ENCODE peak calls at places on chromosomes 16 and 17, in seven cellular contexts. O is endothelial cell of umbilical vein, G is tibial artery, K is AG09309, Y is GM20000, Q is pancreas, W is BJ. H is an unnamed sample.

GRCh38 chr17:28093999-28094716 is 51.7 kb downstream of the NLK start:
- DNase-seq in O (no peak), G (no peak), K (no peak), Y (no peak), Q (no peak), W (no peak), H (no peak)

GRCh38 chr16:54928016-54928356 is 2.7 kb upstream of the IRX5 start:
- DNase-seq in O (peak), G (no peak), K (no peak), Y (no peak), Q (no peak), W (no peak), H (no peak)

GRCh38 chr17:4808378-4808767 is 1.4 kb downstream of the PLD2 start:
- DNase-seq in O (no peak), G (peak), K (no peak), Y (no peak), Q (peak), W (no peak), H (peak)

GRCh38 chr17:30304778-30305177 is 13.0 kb upstream of the BLMH start:
- DNase-seq in O (no peak), G (no peak), K (no peak), Y (no peak), Q (no peak), W (no peak), H (peak)

GRCh38 chr17:78144146-78144719 is 2.0 kb upstream of the C17orf99 start:
- DNase-seq in O (peak), G (peak), K (peak), Y (no peak), Q (peak), W (no peak), H (peak)

GRCh38 chr17:488993-489757 is 136.6 kb upstream of the RPH3AL start:
- DNase-seq in O (peak), G (no peak), K (no peak), Y (peak), Q (no peak), W (no peak), H (no peak)

GRCh38 chr16:30660424-30661251 is 2.4 kb downstream of the FBRS start:
- DNase-seq in O (peak), G (no peak), K (no peak), Y (peak), Q (no peak), W (no peak), H (no peak)

GRCh38 chr16:75011634-75012307 is 12.9 kb downstream of the ZNRF1 start:
- DNase-seq in O (peak), G (no peak), K (peak), Y (peak), Q (no peak), W (peak), H (peak)

GRCh38 chr16:46573008-46573833 is 48.0 kb downstream of the SHCBP1 start:
- DNase-seq in O (no peak), G (no peak), K (no peak), Y (peak), Q (no peak), W (peak), H (peak)

GRCh38 chr16:77723108-77723514 is 797 bp downstream of the NUDT7 start:
- DNase-seq in O (peak), G (peak), K (peak), Y (peak), Q (no peak), W (no peak), H (peak)

GRCh38 chr17:11807606-11808005 is 189.7 kb downstream of the ZNF18 start:
- DNase-seq in O (no peak), G (no peak), K (no peak), Y (no peak), Q (no peak), W (no peak), H (no peak)

GRCh38 chr17:69609495-69610315 is 195.2 kb downstream of the MAP2K6 start:
- DNase-seq in O (peak), G (no peak), K (peak), Y (no peak), Q (no peak), W (no peak), H (peak)
- TF ChIP-seq CTCF in O (peak), G (peak), K (peak), Y (peak), Q (peak), W (peak), H (peak)

GRCh38 chr16:14309906-14310305 is 238.8 kb downstream of the MRTFB start:
- DNase-seq in O (no peak), G (no peak), K (no peak), Y (no peak), Q (no peak), W (no peak), H (peak)

GRCh38 chr16:14310519-14310991 is 239.4 kb downstream of the MRTFB start:
- DNase-seq in O (no peak), G (no peak), K (no peak), Y (peak), Q (no peak), W (no peak), H (peak)

GRCh38 chr16:14308357-14308723 is 237.2 kb downstream of the MRTFB start:
- DNase-seq in O (no peak), G (no peak), K (no peak), Y (no peak), Q (no peak), W (no peak), H (no peak)

GRCh38 chr16:14307623-14308356 is 236.7 kb downstream of the MRTFB start:
- DNase-seq in O (no peak), G (peak), K (no peak), Y (no peak), Q (peak), W (no peak), H (peak)

DNA sequence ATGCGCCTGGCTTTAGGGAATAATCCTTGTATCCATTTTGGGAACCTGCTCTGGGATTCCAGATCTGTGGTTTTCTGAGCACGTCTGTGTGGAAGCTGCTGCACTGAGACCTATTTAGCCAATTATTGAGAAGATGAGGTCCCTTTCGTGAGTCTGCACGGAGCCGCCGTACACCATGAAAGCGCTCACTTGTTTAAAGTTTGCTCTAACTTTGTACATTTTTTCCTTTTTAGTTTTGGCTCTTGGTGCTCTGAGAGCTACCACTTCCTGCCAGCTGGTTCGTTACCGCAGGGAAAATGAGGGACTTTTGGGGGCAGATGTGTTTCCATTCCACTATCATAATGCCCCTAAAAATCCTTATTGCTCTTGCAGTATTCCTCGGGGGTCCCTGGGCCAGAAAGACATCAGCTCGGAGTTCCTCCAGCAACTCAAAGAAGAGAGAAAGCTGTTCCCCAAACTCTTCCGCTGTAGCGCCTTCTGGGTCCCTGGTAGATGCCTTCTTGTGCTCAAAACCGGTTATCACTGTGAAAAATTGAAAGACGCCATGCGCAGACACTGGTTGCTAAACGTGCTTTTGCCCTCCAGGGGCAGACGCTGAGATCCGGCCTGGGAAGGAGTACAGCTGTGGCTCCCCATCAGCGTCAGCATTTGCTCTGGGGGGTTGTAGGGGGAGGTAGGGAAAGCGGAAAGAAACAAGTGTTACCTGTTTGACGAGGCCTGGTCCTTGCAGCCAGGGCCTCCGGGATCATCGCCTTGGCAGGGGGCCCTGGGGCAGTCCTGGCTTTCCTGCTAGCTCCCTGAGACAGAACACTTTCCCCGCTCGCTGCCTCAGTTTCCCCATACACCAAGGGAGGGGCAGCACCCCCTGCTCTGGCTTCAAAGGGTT is 238.1 kb downstream of the MRTFB start:
- DNase-seq in O (no peak), G (no peak), K (no peak), Y (peak), Q (peak), W (no peak), H (no peak)
- TF ChIP-seq CTCF in O (no peak), G (no peak), K (peak), Y (no peak), Q (no peak), W (peak), H (no peak)

GRCh38 chr16:88634994-88635670 is 3.2 kb upstream of the IL17C start:
- DNase-seq in O (no peak), G (no peak), K (no peak), Y (no peak), Q (no peak), W (no peak), H (no peak)
- TF ChIP-seq CTCF in O (no peak), G (no peak), K (no peak), Y (no peak), Q (no peak), W (no peak), H (no peak)

GRCh38 chr16:64137976-64138375 is 983.9 kb downstream of the CDH11 start:
- DNase-seq in O (no peak), G (no peak), K (no peak), Y (no peak), Q (no peak), W (no peak), H (no peak)
- TF ChIP-seq CTCF in O (no peak), G (no peak), K (no peak), Y (no peak), Q (no peak), W (no peak), H (no peak)

GRCh38 chr16:73274140-73274539 is 226.2 kb upstream of the ZFHX3 start:
- DNase-seq in O (no peak), G (no peak), K (no peak), Y (no peak), Q (no peak), W (no peak), H (no peak)
- TF ChIP-seq CTCF in O (no peak), G (no peak), K (no peak), Y (no peak), Q (no peak), W (no peak), H (no peak)

GRCh38 chr17:9839433-9839832 is 13.7 kb downstream of the GLP2R start:
- DNase-seq in O (no peak), G (no peak), K (no peak), Y (no peak), Q (no peak), W (no peak), H (peak)

GRCh38 chr17:9845306-9845705 is 19.6 kb downstream of the GLP2R start:
- DNase-seq in O (no peak), G (no peak), K (no peak), Y (no peak), Q (no peak), W (no peak), H (no peak)

GRCh38 chr17:9844153-9844552 is 18.4 kb downstream of the GLP2R start:
- DNase-seq in O (no peak), G (no peak), K (no peak), Y (no peak), Q (no peak), W (no peak), H (no peak)

GRCh38 chr17:9843152-9844010 is 17.7 kb downstream of the GLP2R start:
- DNase-seq in O (no peak), G (no peak), K (no peak), Y (no peak), Q (no peak), W (no peak), H (no peak)

DNA sequence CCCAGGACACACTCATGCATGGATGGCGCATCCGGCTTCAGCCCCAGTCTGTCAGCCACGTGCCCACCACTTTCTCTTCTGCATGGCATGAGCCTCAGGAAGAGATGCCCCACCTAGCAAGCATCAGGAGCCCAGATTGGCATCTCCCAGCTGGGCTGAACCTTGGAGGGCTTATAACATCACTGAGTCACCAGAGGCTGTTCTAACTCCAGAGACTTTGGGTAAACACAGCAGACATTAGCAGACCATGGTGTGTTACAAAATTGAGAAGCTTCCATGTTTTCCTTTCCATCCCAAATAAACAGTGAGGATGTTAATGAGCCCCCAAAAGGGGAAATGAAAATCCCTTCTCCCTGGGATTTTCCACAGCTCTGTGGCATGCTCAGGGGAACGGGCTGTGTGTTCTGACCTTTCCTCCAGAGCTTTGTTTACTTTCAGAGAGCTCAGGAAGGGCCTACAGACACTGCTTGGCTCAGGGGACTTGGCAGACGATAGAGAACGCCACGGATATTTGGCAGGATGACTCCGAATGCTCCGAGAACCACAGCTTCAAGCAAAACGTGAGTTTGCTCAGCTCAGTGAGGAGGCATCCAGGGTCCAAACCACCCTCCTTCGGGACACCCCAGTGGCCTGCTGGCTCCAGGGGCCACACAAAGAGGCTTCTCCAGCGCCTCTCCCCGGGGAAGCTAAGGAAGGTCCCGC is 16.5 kb downstream of the GLP2R start:
- DNase-seq in O (no peak), G (peak), K (no peak), Y (no peak), Q (no peak), W (peak), H (peak)
- TF ChIP-seq CTCF in O (no peak), G (no peak), K (no peak), Y (no peak), Q (no peak), W (no peak), H (no peak)

DNA sequence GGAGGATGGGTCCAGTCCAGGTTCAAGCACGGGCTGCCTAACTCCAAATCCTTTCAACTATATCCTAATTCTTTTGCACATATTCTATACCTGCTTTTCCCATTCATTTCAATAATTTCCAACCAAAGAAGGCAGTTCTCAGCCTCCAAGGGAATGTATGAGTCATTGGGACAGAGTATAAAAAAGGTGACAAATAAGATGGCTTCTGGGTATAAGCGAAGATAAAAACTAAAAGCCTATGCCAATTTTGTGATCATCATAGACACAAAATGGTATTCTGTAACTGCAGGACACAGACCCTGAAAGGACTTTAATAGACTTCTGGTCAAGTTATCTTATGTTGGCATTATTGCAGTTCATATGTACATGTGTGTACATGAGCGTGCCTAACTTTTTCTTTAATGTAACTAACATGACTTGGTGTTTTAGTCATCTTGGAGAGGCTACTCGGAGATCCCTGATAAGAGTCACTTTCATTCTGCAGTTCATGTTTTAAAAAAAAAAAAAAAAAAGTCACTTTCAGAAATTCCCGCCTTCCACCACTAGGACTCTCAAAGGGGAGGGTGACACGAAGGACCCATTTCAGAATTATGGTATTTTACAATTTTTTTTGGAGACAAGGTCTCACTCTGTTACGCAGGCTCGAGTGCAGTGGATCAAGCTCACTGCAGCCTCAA is 17.3 kb downstream of the COG1 start:
- DNase-seq in O (no peak), G (no peak), K (no peak), Y (no peak), Q (no peak), W (no peak), H (no peak)
- TF ChIP-seq CTCF in O (peak), G (peak), K (peak), Y (no peak), Q (no peak), W (peak), H (peak)

GRCh38 chr16:67407176-67407787 is 9.0 kb downstream of the ZDHHC1 start:
- DNase-seq in O (no peak), G (no peak), K (no peak), Y (no peak), Q (peak), W (no peak), H (peak)

GRCh38 chr16:67406111-67406593 is 10.1 kb downstream of the ZDHHC1 start:
- DNase-seq in O (peak), G (no peak), K (no peak), Y (no peak), Q (no peak), W (no peak), H (peak)

GRCh38 chr16:67406628-67407027 is 9.6 kb downstream of the ZDHHC1 start:
- DNase-seq in O (peak), G (no peak), K (peak), Y (no peak), Q (peak), W (peak), H (peak)

GRCh38 chr16:67409631-67410030 is 6.6 kb downstream of the ZDHHC1 start:
- DNase-seq in O (no peak), G (no peak), K (no peak), Y (no peak), Q (no peak), W (no peak), H (no peak)

DNA sequence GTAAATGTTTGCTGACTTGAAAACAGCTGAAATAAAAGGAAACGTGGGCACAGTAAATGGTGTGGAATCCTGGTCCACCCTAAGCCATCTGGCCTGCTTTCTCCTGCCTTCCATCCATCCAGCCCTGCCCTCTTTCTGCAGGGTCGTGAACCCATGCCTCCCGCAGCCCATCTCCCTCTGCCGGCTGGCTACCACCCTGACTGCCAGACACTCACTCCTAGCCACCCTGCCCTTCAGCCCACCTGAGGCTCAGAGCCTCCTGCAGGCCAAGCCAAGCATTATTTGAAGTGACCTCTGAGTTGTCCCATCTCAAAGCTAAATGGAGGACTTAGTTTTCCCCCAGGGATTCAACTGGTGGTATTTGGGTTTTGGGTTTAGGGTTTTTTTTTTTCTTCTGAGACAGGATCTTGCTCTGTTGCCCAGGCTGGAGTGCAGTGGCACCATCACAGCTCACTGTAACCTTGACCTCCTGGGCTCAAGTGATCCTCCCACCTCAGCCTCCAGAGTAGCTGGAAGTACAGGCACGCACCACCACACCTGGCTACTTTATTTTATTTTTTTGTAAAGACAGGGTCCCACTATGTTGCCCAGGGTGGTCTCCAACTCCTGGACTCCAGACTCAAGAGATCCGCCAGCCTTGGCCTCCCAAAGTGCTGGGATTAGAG is 8.4 kb downstream of the ZDHHC1 start:
- DNase-seq in O (no peak), G (no peak), K (no peak), Y (no peak), Q (no peak), W (no peak), H (no peak)
- TF ChIP-seq CTCF in O (no peak), G (no peak), K (peak), Y (no peak), Q (no peak), W (no peak), H (peak)

GRCh38 chr16:24580665-24581064 is 41.3 kb downstream of the RBBP6 start:
- DNase-seq in O (peak), G (no peak), K (peak), Y (no peak), Q (no peak), W (no peak), H (peak)
- TF ChIP-seq CTCF in O (peak), G (peak), K (peak), Y (no peak), Q (no peak), W (peak), H (peak)

DNA sequence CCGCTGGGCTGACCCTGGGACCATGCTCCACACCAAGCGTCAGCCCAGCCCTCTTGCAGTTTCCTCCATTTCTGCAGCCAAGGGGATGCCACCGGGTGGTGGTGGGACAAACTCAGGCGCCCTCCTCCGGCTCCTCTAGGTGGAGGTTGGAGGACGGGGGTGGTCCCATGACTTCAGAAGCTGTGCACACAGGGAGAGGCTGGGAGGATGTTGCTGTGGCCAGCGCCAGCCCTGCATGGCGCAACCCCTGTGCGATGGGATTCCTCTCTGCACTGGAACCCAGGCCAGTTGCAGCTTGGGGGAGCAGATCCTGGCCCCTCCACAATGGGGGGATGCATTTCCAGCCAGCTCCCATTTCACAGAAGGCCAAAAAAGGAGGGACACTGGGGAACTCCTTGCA is 246.5 kb downstream of the C16orf95 start:
- DNase-seq in O (no peak), G (no peak), K (no peak), Y (no peak), Q (no peak), W (no peak), H (no peak)
- TF ChIP-seq CTCF in O (no peak), G (no peak), K (no peak), Y (no peak), Q (no peak), W (no peak), H (no peak)